ENCODE peak calls at places on chromosomes 7 and 10, in five cellular contexts. R is GM23248, P is spleen, L is Peyer's patch, K is left ventricle myocardium inferior. F is an unnamed sample. For H3K4me1, the result is how much of the 10 kb centered on the place peaks cover.

GRCh38 chr10:50992356-50992866 is 81.9 kb upstream of the PRKG1 start:
- DNase-seq in K (no peak), R (peak), P (peak), L (no peak), F (peak)

GRCh38 chr7:157945401-157945800 is 608.6 kb downstream of the DNAJB6 start:
- DNase-seq in K (no peak), L (no peak), P (no peak), R (no peak), F (no peak)

GRCh38 chr7:150755473-150756099 is 18.4 kb downstream of the GIMAP5 start:
- DNase-seq in L (peak), P (no peak), K (no peak), R (no peak), F (no peak)

GRCh38 chr10:78328592-78329404 is 295.1 kb downstream of the RPS24 start:
- DNase-seq in K (no peak), L (no peak), P (no peak), R (no peak), F (no peak)

GRCh38 chr7:83957333-83957732 is 237.3 kb downstream of the SEMA3A start:
- DNase-seq in K (no peak), L (no peak), P (no peak), R (no peak), F (no peak)

GRCh38 chr10:18233775-18234174 is 93.6 kb downstream of the CACNB2 start:
- DNase-seq in R (no peak), K (peak), P (no peak), L (no peak), F (peak)

GRCh38 chr7:157978766-157979165 is 608.9 kb downstream of the PTPRN2 start:
- DNase-seq in P (peak), R (no peak), L (no peak), K (no peak), F (no peak)

GRCh38 chr7:138249975-138250374 is 173.7 kb downstream of the AKR1D1 start:
- DNase-seq in P (no peak), R (no peak), L (no peak), K (no peak), F (no peak)

GRCh38 chr10:92640110-92640509 is 47.2 kb downstream of the KIF11 start:
- DNase-seq in P (no peak), K (no peak), L (no peak), R (peak), F (no peak)

GRCh38 chr7:99267530-99268360 is 4.9 kb upstream of the MYH16 start:
- DNase-seq in L (no peak), K (no peak), R (peak), P (no peak), F (no peak)

GRCh38 chr7:128831178-128831993 is 1.2 kb downstream of the FLNC start:
- DNase-seq in P (peak), L (no peak), R (peak), K (peak), F (no peak)

GRCh38 chr10:86674912-86675311 is 6.6 kb downstream of the LDB3 start:
- DNase-seq in R (no peak), K (no peak), P (no peak), L (no peak), F (no peak)

GRCh38 chr10:86681722-86682386 is 13.5 kb downstream of the LDB3 start:
- DNase-seq in L (no peak), R (no peak), K (no peak), P (no peak), F (no peak)

GRCh38 chr10:86681047-86681446 is 12.7 kb downstream of the LDB3 start:
- DNase-seq in K (peak), L (no peak), P (no peak), R (no peak), F (no peak)

GRCh38 chr10:86682675-86683074 is 14.4 kb downstream of the LDB3 start:
- DNase-seq in L (no peak), K (no peak), R (no peak), P (no peak), F (no peak)

GRCh38 chr10:86678999-86679792 is 10.9 kb downstream of the LDB3 start:
- DNase-seq in P (no peak), R (no peak), L (no peak), K (no peak), F (peak)
- H3K4me1 ChIP-seq in P (under half), R (under half), L (under half), K (half or more), F (under half)

GRCh38 chr7:2451171-2452073 is 24.8 kb downstream of the GRIFIN start:
- DNase-seq in K (peak), R (peak), L (peak), P (peak), F (peak)

GRCh38 chr7:2446676-2447075 is 29.5 kb downstream of the GRIFIN start:
- DNase-seq in K (no peak), R (no peak), L (no peak), P (no peak), F (no peak)

GRCh38 chr7:2450198-2451107 is 25.7 kb downstream of the GRIFIN start:
- DNase-seq in P (no peak), L (no peak), R (peak), K (no peak), F (no peak)

GRCh38 chr7:2452643-2453270 is 23.4 kb downstream of the GRIFIN start:
- DNase-seq in K (no peak), R (no peak), P (no peak), L (no peak), F (no peak)

GRCh38 chr7:2452074-2452507 is 24.1 kb downstream of the GRIFIN start:
- DNase-seq in K (no peak), R (no peak), L (no peak), P (peak), F (peak)
- H3K4me3 ChIP-seq in K (peak), R (no peak), L (peak), P (no peak), F (no peak)

GRCh38 chr7:27126596-27127327 is 3.8 kb downstream of the HOXA4 start:
- DNase-seq in K (no peak), L (no peak), P (no peak), R (no peak), F (no peak)
- H3K4me1 ChIP-seq in K (under half), L (under half), P (under half), R (under half), F (half or more)

DNA sequence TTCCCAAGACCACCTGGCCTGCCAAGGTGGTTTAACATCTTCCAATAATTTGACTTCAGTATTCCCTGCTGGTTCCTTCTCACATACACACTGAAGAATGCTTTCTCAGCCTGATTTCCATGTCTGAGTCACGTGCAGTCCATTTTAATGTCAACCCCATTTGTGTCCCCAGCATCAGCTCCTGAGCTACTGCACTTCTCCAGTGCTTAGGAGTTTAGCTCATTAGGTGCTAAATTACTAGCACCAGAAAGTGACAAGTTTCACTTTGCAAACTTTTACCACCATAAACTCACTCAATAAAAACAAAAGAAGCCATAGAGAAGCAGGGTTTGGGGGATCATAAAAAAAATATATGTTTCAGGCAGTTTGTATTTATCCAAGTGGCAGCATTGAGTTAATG is 279.3 kb upstream of the SORCS1 start:
- DNase-seq in K (no peak), R (no peak), L (no peak), P (no peak), F (no peak)
- H3K4me3 ChIP-seq in K (no peak), R (no peak), L (no peak), P (no peak), F (no peak)

DNA sequence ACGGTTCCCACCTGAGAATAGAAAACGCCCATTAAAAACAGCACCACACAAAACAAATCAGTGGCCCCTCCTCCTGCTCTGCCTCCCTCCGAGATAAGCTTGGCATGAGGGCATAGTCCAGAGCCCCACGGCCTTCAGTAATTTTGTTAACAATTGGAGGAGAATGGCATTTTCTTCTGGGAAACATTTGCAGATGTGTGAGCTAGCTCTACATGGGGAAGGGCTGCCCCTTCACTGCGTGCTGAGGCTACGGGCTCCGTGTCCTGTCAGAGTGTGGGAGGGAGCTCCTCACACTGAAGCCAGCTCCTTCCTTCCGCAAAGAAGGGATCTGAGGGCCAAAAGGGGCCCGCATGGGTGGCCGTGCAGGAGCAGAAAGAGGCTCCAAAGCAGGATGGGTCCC is 15.2 kb downstream of the GRK5 start:
- DNase-seq in R (no peak), P (no peak), L (no peak), K (no peak), F (no peak)
- H3K4me1 ChIP-seq in R (under half), P (half or more), L (under half), K (half or more), F (under half)

DNA sequence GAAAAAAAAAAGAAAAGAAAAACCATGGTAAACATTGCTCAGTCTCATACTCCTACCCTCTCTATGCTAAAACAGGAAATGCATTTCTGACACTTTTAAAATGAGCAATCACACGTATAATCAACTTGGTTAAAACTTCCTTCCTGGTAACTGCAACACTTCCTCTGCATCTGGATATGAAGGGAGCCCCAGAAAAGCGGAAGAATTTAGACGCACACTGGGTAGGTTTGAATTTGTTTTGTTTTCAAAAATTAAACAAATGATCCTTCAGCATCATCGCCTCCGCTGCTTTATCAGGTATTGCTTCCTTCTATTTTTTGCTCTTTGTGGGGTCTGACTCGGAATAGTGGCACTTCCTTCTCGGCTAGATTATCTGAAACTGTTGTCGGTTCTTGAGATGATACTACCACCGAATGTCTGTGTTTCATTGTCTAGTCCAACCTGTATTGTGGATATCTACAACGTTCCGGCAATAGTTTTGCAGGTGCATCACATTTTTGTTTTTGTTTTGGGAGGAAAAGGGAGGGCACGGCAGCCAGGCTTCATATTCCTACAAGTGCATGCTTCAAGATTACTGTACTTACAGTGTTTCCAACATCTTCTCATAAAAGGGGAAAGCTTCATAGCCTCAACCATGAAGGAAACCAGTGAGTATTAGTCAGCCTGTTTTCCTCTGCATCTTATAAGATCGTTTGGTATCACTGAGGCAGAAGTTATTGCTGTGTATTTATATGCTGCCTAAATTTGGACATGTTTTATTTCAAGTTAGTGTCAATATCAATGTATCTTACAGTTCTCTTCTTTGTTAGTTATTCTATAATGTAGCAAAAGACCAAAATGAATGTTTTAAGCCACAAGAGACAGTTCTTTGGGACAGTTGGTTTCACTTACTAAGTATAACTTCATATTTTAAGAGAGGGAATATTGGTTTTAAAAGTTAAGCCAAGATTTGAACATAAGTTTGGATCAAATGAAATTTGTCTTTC is at the start of gene PIK3CG:
- DNase-seq in R (no peak), K (no peak), L (peak), P (no peak), F (peak)
- H3K4me3 ChIP-seq in R (no peak), K (peak), L (peak), P (peak), F (no peak)

GRCh38 chr7:134671670-134672069 is 25.0 kb downstream of the BPGM start:
- DNase-seq in K (no peak), R (no peak), L (no peak), P (no peak), F (no peak)
- H3K4me1 ChIP-seq in K (under half), R (under half), L (under half), P (under half), F (under half)

DNA sequence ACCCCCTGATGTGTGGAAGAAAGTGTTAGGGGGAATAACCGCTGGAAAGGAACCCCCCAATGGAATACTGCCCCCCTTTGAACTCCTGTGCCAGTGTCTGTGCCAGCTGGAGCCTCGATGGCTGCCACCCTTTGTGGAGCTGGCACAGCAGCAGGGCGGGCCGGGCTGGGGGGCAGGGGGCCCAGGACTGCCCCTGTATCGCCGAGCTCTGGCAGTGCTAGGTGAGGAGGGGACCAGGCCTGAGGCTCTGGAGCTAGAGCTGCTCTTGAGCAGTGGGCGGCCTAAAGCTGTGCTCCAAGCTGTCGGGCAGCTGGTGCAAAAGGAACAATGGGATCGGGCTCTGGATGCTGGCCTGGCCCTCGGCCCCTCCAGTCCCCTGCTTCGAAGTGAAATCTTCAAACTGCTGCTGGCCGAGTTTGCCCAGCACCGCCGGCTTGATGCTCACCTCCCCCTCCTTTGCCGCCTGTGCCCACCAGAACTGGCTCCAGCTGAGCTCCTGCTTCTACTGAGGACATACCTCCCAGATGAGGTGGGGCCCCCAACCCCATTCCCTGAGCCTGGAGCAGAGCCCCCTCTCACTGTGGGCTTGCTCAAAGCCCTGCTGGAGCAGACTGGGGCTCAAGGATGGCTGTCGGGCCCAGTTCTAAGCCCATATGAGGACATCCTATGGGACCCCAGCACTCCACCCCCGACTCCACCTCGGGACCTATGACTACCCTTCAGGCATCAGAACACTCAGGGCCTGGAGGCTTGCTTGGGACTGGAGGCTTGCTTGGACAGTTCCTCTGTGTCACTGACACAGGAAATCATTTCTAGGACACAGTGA is 2.2 kb downstream of the HPS6 start:
- DNase-seq in K (no peak), L (no peak), R (no peak), P (no peak), F (no peak)
- H3K4me3 ChIP-seq in K (peak), L (peak), R (peak), P (no peak), F (no peak)

GRCh38 chr10:72079356-72079755 is 9.0 kb downstream of the SPOCK2 start:
- DNase-seq in P (peak), K (no peak), R (no peak), L (peak), F (no peak)

GRCh38 chr10:72081772-72082590 is 6.4 kb downstream of the SPOCK2 start:
- DNase-seq in L (no peak), P (no peak), K (no peak), R (no peak), F (no peak)

GRCh38 chr10:72081210-72081609 is 7.1 kb downstream of the SPOCK2 start:
- DNase-seq in L (no peak), R (no peak), K (no peak), P (no peak), F (no peak)

GRCh38 chr10:72077275-72077990 is 10.9 kb downstream of the SPOCK2 start:
- DNase-seq in P (no peak), K (no peak), R (no peak), L (no peak), F (peak)

DNA sequence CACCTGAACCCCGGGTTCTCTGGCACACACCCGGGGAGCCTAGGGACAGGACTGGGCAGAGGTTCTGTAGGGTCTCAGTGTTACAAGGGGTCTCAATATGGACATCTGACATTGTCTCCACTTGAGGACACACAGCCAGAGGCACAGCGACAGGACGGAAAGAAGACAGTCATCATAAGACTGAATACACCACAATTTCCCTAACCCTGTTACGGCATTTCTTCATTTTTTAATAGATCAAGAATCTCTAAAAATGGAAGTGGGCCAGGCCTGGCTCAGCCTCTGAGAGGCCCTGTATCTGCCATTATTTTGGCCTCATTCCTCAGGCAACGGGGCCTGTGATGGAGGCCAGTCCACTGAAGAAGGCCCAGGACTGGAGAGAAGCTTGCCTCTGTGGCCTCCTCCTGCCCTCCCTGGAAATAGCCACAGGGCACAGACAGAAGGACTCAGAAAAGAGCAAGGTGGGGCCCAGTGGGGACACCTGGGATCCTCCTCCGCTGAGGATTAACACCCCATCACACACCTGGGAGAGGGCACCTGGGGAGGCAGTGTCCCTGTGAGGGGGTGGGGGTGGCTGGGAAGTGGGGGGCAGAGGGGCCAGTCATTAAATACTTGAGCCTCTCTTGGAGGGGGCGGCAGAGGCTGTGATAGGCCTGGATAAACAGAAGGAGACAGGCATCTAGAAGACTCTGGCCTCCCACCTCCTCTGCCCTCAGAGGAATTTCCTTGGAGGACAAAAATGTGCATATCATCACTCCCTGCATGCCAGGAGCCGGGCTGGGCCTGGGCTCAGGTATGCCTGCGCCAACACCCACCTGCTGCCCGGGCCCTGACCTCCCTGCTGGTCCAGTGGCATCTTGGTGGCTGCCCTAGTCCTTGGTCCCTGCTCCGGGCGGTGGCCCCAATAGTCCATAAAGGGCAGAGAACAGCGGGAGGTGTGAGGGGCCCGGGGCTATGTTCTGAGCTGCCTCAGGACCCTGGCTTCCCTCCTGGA is 8.0 kb downstream of the SPOCK2 start:
- DNase-seq in R (no peak), P (no peak), K (no peak), L (no peak), F (no peak)
- H3K4me1 ChIP-seq in R (under half), P (half or more), K (under half), L (under half), F (under half)

F was measured in mucosa of descending colon.